ENCODE peak calls at places on chromosomes 13 and 19, in seven cellular contexts. I is tibial artery, E is Peyer's patch, O is cardiac muscle cell, C is A673, B is body of pancreas, Y is heart right ventricle. P is an unnamed sample.

GRCh38 chr19:58529405-58529804 is 9.8 kb upstream of the ZBTB45 start:
- DNase-seq in I (no peak), E (no peak), O (no peak), C (no peak), B (no peak), Y (no peak), P (no peak)

GRCh38 chr13:50693755-50694154 is 149.7 kb downstream of the DLEU7 start:
- DNase-seq in I (no peak), E (no peak), O (peak; percentile 73), C (no peak), B (no peak), Y (peak; percentile 62), P (peak; percentile 8)

GRCh38 chr13:105336706-105337582 is 1198.5 kb downstream of the EFNB2 start:
- DNase-seq in I (no peak), E (no peak), O (peak; percentile 31), C (no peak), B (no peak), Y (no peak), P (no peak)

GRCh38 chr13:58032676-58033440 is 401.3 kb downstream of the PCDH17 start:
- DNase-seq in I (no peak), E (no peak), O (no peak), C (peak; percentile 65), B (no peak), Y (no peak), P (peak; percentile 11)

GRCh38 chr19:13887039-13887438 is 10.1 kb downstream of the NANOS3 start:
- DNase-seq in I (no peak), E (peak; percentile 63), O (no peak), C (no peak), B (no peak), Y (no peak), P (peak; percentile 73)

GRCh38 chr13:71865858-71866172 is 1.2 kb downstream of the DACH1 start:
- DNase-seq in I (no peak), E (peak; percentile 51), O (peak; percentile 10), C (peak; percentile 5), B (no peak), Y (no peak), P (no peak)

GRCh38 chr13:100836696-100837095 is 162.1 kb upstream of the TMTC4 start:
- DNase-seq in I (no peak), E (no peak), O (peak; percentile 5), C (peak; percentile 68), B (no peak), Y (no peak), P (no peak)

GRCh38 chr13:95601906-95602305 is 42.6 kb downstream of the DZIP1 start:
- DNase-seq in I (no peak), E (no peak), O (no peak), C (no peak), B (no peak), Y (no peak), P (no peak)

GRCh38 chr13:59745395-59745788 is 418.3 kb downstream of the DIAPH3 start:
- DNase-seq in I (no peak), E (no peak), O (peak; percentile 47), C (no peak), B (no peak), Y (no peak), P (no peak)

GRCh38 chr13:101218484-101218883 is 197.8 kb downstream of the NALCN start:
- DNase-seq in I (no peak), E (no peak), O (no peak), C (no peak), B (no peak), Y (no peak), P (no peak)

GRCh38 chr13:52001120-52001731 is 10.0 kb downstream of the ATP7B start:
- DNase-seq in I (no peak), E (no peak), O (peak; percentile 64), C (peak; percentile 63), B (no peak), Y (no peak), P (peak; percentile 49)

GRCh38 chr13:30466841-30467252 is 1.1 kb upstream of the HMGB1 start:
- DNase-seq in I (no peak), E (no peak), O (no peak), C (peak; percentile 48), B (no peak), Y (no peak), P (no peak)

GRCh38 chr19:47661161-47661560 is 52.1 kb upstream of the EHD2 start:
- DNase-seq in I (peak; percentile 77), E (no peak), O (no peak), C (no peak), B (no peak), Y (no peak), P (no peak)
- H3K27ac ChIP-seq in I (peak overlapping the region; percentile 60), E (peak overlapping the region; percentile 94), O (no peak overlapping the region), C (no peak overlapping the region), B (no peak overlapping the region), Y (peak overlapping the region; percentile 87), P (peak overlapping the region; percentile 52)

GRCh38 chr19:32101206-32101605 is 244.2 kb upstream of the ZNF507 start:
- DNase-seq in I (no peak), E (no peak), O (no peak), C (no peak), B (no peak), Y (no peak), P (no peak)
- H3K4me1 ChIP-seq in I (no peaks in the 10 kb centered on the region), E (no peaks in the 10 kb centered on the region), O (no peaks in the 10 kb centered on the region), C (peaks cover 26% of the 10 kb centered on the region), B (peaks cover 7% of the 10 kb centered on the region), Y (no peaks in the 10 kb centered on the region), P (no peaks in the 10 kb centered on the region)

DNA sequence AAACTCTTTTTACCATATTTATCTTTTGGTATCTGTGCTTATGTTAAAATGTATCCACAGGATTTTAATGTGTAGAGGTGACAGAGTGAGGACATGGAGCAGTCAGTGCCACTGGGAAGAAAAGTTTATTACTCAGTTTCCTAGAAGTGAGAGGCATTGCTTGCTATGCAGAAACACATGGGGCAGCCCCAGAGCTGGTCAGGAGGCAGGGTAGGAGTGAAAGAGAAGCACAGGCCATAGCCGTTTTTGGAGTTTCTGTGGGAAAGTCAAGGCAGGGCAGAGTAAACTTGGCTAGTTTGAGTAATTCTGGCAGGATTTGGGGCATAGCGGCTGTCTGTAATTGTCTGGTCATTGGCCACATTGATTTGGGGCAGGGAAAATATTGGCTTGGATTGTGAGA is 370.9 kb downstream of the FGF9 start:
- DNase-seq in I (no peak), E (no peak), O (no peak), C (no peak), B (no peak), Y (no peak), P (no peak)
- H3K36me3 ChIP-seq in I (no peaks in the 10 kb centered on the region), E (no peaks in the 10 kb centered on the region), O (no peaks in the 10 kb centered on the region), C (no peaks in the 10 kb centered on the region), B (no peaks in the 10 kb centered on the region), Y (no peaks in the 10 kb centered on the region), P (no peaks in the 10 kb centered on the region)

GRCh38 chr19:35746556-35746955 is 1.1 kb downstream of the PSENEN start:
- DNase-seq in I (no peak), E (no peak), O (no peak), C (no peak), B (no peak), Y (no peak), P (no peak)
- H3K27ac ChIP-seq in I (peak overlapping the region; percentile 98), E (no peak overlapping the region), O (peak overlapping the region; percentile 45), C (peak overlapping the region; percentile 99), B (no peak overlapping the region), Y (peak overlapping the region; percentile 100), P (no peak overlapping the region)

GRCh38 chr13:34869737-34870136 is 72.3 kb upstream of the NBEA start:
- DNase-seq in I (no peak), E (no peak), O (no peak), C (peak; percentile 58), B (no peak), Y (no peak), P (no peak)
- H3K4me1 ChIP-seq in I (no peaks in the 10 kb centered on the region), E (no peaks in the 10 kb centered on the region), O (no peaks in the 10 kb centered on the region), C (no peaks in the 10 kb centered on the region), B (no peaks in the 10 kb centered on the region), Y (no peaks in the 10 kb centered on the region), P (no peaks in the 10 kb centered on the region)

GRCh38 chr13:114011226-114011625 is 37.4 kb upstream of the C13orf46 start:
- DNase-seq in I (no peak), E (no peak), O (no peak), C (no peak), B (no peak), Y (no peak), P (no peak)

GRCh38 chr13:114010401-114011101 is 36.7 kb upstream of the C13orf46 start:
- DNase-seq in I (peak; percentile 57), E (peak; percentile 35), O (no peak), C (no peak), B (no peak), Y (no peak), P (no peak)

GRCh38 chr13:114007566-114007965 is 33.7 kb upstream of the C13orf46 start:
- DNase-seq in I (peak; percentile 44), E (peak; percentile 36), O (no peak), C (no peak), B (no peak), Y (no peak), P (no peak)

GRCh38 chr13:114009590-114010400 is 35.9 kb upstream of the C13orf46 start:
- DNase-seq in I (peak; percentile 55), E (peak; percentile 42), O (no peak), C (no peak), B (no peak), Y (no peak), P (no peak)

DNA sequence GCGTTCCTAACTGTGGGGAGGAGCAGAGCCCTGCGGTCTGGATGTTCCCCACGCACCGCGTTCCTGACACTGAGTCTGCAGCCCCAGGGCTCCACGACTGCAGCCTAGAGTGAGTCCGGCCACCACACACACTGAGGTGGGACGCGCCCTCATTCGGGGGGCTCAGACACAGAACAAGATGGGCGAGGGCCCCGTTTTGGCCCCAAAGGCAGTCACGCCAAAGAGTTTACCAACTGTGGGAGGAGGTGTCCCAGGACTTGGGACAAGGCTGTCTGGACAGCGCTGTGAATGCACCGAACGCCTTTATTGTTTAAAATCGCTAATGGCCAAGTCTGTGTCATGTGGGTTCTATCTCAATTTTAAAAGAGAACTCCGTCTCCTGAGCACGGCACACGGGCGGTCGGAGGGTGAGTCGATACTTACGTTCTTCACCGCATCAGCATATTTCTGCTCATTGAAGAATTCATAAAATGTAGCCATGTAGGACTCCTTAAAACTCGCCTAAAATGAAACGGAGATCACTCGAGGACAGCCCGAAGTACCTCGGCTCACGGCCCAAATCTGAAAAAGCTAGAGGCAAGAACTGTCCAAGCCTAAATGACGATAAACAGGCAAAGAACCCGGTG is 35.2 kb upstream of the C13orf46 start:
- DNase-seq in I (peak; percentile 59), E (peak; percentile 42), O (no peak), C (no peak), B (no peak), Y (no peak), P (no peak)
- H3K36me3 ChIP-seq in I (peaks cover 43% of the 10 kb centered on the region), E (peaks cover 22% of the 10 kb centered on the region), O (no peaks in the 10 kb centered on the region), C (no peaks in the 10 kb centered on the region), B (no peaks in the 10 kb centered on the region), Y (peaks cover 39% of the 10 kb centered on the region), P (no peaks in the 10 kb centered on the region)

GRCh38 chr13:110308377-110309158 is 1.5 kb downstream of the COL4A2 start:
- DNase-seq in I (peak; percentile 78), E (peak; percentile 56), O (peak; percentile 78), C (peak; percentile 74), B (no peak), Y (no peak), P (no peak)
- H3K27ac ChIP-seq in I (peak overlapping the region; percentile 99), E (peak overlapping the region; percentile 95), O (no peak overlapping the region), C (peak overlapping the region; percentile 91), B (peak overlapping the region; percentile 18), Y (peak overlapping the region; percentile 99), P (peak overlapping the region; percentile 94)

P was measured in small intestine.